ENCODE peak calls at places on chromosomes 11 and 22, in five cellular contexts. A is HFF-Myc, O is GM06990, R is esophagus muscularis mucosa, U is astrocyte of the cerebellum. T is an unnamed sample.

GRCh38 chr11:1335811-1336761 is 26.7 kb upstream of the TOLLIP start:
- DNase-seq in R (peak), A (no peak), U (no peak), O (peak), T (peak)

GRCh38 chr22:36803358-36803757 is 13.5 kb downstream of the PVALB start:
- DNase-seq in R (no peak), A (no peak), U (no peak), O (no peak), T (no peak)

GRCh38 chr22:20569059-20570058 is 61.9 kb downstream of the MED15 start:
- DNase-seq in R (peak), O (peak), U (peak), A (peak), T (peak)

GRCh38 chr22:35375031-35375430 is 5.9 kb upstream of the HMOX1 start:
- DNase-seq in R (no peak), U (peak), O (no peak), A (no peak), T (no peak)

GRCh38 chr11:74860743-74861142 is 88.1 kb downstream of the XRRA1 start:
- DNase-seq in O (no peak), R (no peak), A (no peak), U (no peak), T (no peak)

GRCh38 chr22:19149962-19150361 is at the start of gene GSC2:
- DNase-seq in U (no peak), O (no peak), R (no peak), A (no peak), T (no peak)

GRCh38 chr11:94128171-94128745 is 383 bp upstream of the PANX1 start:
- DNase-seq in A (no peak), O (no peak), R (no peak), U (no peak), T (no peak)

GRCh38 chr11:57460017-57460755 is at the start of gene RTN4RL2:
- DNase-seq in R (no peak), O (peak), U (no peak), A (no peak), T (no peak)

GRCh38 chr22:31118046-31118820 is 4.5 kb upstream of the INPP5J start:
- DNase-seq in O (no peak), U (no peak), R (no peak), A (no peak), T (no peak)

GRCh38 chr22:20211997-20212753 is 55.9 kb downstream of the RTN4R start:
- DNase-seq in U (no peak), O (no peak), R (no peak), A (no peak), T (no peak)

GRCh38 chr22:35357883-35358621 is 22.8 kb upstream of the HMOX1 start:
- DNase-seq in R (no peak), O (no peak), U (no peak), A (no peak), T (peak)

GRCh38 chr22:37454857-37455686 is 27.8 kb upstream of the ELFN2 start:
- DNase-seq in A (no peak), O (no peak), R (no peak), U (peak), T (peak)

GRCh38 chr11:2295971-2296912 is 5.5 kb downstream of the C11orf21 start:
- DNase-seq in A (no peak), U (no peak), O (no peak), R (no peak), T (no peak)

GRCh38 chr11:69009441-69010211 is 3.4 kb downstream of the MRGPRF start:
- DNase-seq in O (no peak), R (no peak), U (no peak), A (no peak), T (no peak)

GRCh38 chr11:59416613-59417012 is 9.6 kb downstream of the OR5A2 start:
- DNase-seq in A (no peak), O (no peak), R (no peak), U (no peak), T (no peak)

GRCh38 chr11:73218830-73219215 is 742 bp downstream of the P2RY2 start:
- DNase-seq in A (no peak), R (no peak), O (no peak), U (no peak), T (no peak)

GRCh38 chr11:9758676-9759518 is 95.0 kb downstream of the SWAP70 start:
- DNase-seq in U (no peak), O (peak), A (peak), R (no peak), T (no peak)

GRCh38 chr11:126354631-126355323 is 709 bp upstream of the ST3GAL4 start:
- DNase-seq in U (no peak), O (peak), A (no peak), R (no peak), T (no peak)

GRCh38 chr11:19628018-19628417 is 84.6 kb upstream of the NAV2 start:
- DNase-seq in U (no peak), A (no peak), O (no peak), R (peak), T (no peak)

GRCh38 chr11:77191429-77191822 is 63.4 kb downstream of the MYO7A start:
- DNase-seq in A (no peak), U (no peak), R (no peak), O (no peak), T (no peak)
- H3K4me3 ChIP-seq in A (no peak), U (no peak), R (no peak), O (no peak), T (no peak)

GRCh38 chr11:7597620-7598019 is 75.7 kb downstream of the CYB5R2 start:
- DNase-seq in U (no peak), R (no peak), A (no peak), O (no peak), T (no peak)

GRCh38 chr11:7600205-7600775 is 73.0 kb downstream of the CYB5R2 start:
- DNase-seq in O (no peak), A (no peak), U (no peak), R (no peak), T (no peak)

GRCh38 chr11:7596975-7597391 is 76.3 kb downstream of the CYB5R2 start:
- DNase-seq in A (no peak), O (no peak), U (no peak), R (no peak), T (no peak)

GRCh38 chr11:7595951-7596350 is 77.3 kb downstream of the CYB5R2 start:
- DNase-seq in A (no peak), O (no peak), U (no peak), R (no peak), T (no peak)

DNA sequence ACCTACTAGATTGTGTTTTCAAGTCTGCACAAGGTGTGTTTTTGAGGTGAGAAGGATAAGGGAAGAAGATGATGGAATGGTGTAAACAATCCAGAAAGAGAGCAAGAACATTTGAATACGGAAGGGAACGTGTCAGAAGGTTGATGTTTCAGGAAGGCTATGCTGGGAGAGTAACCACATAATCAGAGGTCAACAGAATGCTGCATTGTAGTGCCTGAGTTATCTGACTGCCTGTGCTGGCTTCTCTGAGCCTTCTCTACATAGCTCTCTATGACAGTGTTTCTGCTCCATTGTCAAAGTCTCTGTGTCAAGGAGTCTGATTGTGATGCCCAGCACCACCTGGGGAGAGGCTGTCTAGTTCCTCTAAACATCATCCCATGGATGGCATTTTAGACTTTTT is 74.1 kb downstream of the CYB5R2 start:
- DNase-seq in O (no peak), U (no peak), R (no peak), A (no peak), T (no peak)
- H3K4me3 ChIP-seq in O (no peak), U (no peak), R (no peak), A (no peak), T (no peak)

GRCh38 chr11:66717925-66718319 is 11.1 kb downstream of the SPTBN2 start:
- DNase-seq in U (no peak), R (no peak), A (no peak), O (no peak), T (no peak)

GRCh38 chr11:66719111-66719872 is 9.7 kb downstream of the SPTBN2 start:
- DNase-seq in R (no peak), O (no peak), A (no peak), U (no peak), T (no peak)

GRCh38 chr11:66720223-66720898 is 8.7 kb downstream of the SPTBN2 start:
- DNase-seq in O (no peak), R (no peak), A (peak), U (peak), T (no peak)

GRCh38 chr11:66720899-66721470 is 8.0 kb downstream of the SPTBN2 start:
- DNase-seq in R (no peak), A (no peak), U (no peak), O (no peak), T (no peak)

DNA sequence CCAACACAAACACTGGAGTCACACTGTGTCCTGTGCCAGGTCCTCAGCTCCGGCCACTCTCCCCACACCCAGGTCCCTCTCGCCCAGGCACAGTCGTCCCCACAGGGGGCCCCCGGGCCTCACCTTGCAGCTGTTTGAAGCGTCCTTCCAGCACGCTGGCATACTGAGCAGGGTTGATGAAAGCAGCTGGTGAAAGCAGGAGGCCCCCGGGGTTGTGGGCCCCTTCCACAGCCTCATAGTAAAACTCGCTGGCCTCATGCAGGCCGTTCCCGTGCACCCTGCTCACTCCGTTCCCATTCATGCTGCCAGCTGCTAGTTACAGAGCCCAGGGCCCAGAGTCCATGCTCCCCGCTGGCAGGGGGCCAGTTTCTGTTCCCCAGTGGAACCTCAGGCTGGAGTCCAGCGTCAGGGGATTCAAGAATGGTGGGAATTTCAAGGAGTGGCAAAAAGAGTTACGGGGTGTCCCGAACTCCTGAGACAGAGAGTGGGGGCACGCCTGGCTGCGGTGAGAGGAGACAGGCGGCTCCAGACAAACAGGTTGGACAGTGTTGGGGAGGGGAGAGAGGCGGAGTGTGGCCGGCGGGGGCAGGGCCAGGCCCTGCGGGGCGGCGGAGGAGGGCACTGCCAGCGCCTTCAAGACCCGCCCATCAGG is 10.6 kb downstream of the SPTBN2 start:
- DNase-seq in U (no peak), O (no peak), R (no peak), A (no peak), T (no peak)
- H3K4me3 ChIP-seq in U (no peak), O (no peak), R (no peak), A (no peak), T (no peak)

GRCh38 chr22:45280995-45281394 is 3.8 kb upstream of the UPK3A start:
- DNase-seq in R (no peak), U (no peak), A (no peak), O (no peak), T (no peak)

GRCh38 chr22:45278125-45278524 is 6.6 kb upstream of the UPK3A start:
- DNase-seq in A (no peak), R (no peak), U (no peak), O (no peak), T (no peak)

GRCh38 chr22:45276507-45276906 is 8.2 kb upstream of the UPK3A start:
- DNase-seq in O (no peak), A (no peak), R (no peak), U (no peak), T (no peak)

GRCh38 chr22:45284705-45285305 is at the start of gene UPK3A:
- DNase-seq in A (no peak), R (no peak), U (no peak), O (peak), T (no peak)

DNA sequence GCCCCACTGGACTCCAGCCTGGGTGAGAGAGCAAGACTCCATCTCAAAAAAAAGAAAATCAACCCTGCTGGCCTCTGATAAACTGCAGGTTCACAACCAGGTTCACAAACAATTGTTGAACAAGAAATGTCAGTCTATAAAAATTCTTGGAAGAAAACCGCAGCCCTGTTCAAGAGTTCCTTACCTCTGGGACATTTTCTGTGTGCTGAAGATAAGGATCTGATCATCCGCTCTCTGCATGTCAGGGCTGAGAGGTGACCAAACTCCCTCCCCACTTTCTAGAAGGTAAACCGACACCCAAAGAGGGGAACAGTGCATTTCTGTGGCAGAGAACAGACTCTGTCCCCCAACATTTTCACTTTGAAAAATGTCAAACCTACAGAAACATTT is 4.2 kb upstream of the UPK3A start:
- DNase-seq in U (no peak), A (no peak), R (no peak), O (no peak), T (no peak)
- H3K4me3 ChIP-seq in U (no peak), A (no peak), R (no peak), O (no peak), T (no peak)

GRCh38 chr11:77283101-77283500 is 18.4 kb downstream of the GDPD4 start:
- DNase-seq in O (no peak), R (no peak), U (no peak), A (no peak), T (no peak)
- H3K4me3 ChIP-seq in O (no peak), R (no peak), U (no peak), A (no peak), T (no peak)

GRCh38 chr11:70732493-70733206 is 334.3 kb downstream of the CTTN start:
- DNase-seq in R (no peak), A (no peak), U (no peak), O (no peak), T (no peak)

GRCh38 chr11:70733327-70734325 is 335.3 kb downstream of the CTTN start:
- DNase-seq in A (no peak), O (no peak), U (no peak), R (no peak), T (no peak)

GRCh38 chr11:70734911-70735310 is 336.6 kb downstream of the CTTN start:
- DNase-seq in A (no peak), R (no peak), U (no peak), O (no peak), T (no peak)

GRCh38 chr11:70735976-70736375 is 337.6 kb downstream of the CTTN start:
- DNase-seq in A (no peak), R (no peak), O (no peak), U (no peak), T (no peak)

GRCh38 chr11:70734379-70734778 is 336.1 kb downstream of the CTTN start:
- DNase-seq in U (no peak), O (no peak), R (no peak), A (no peak), T (no peak)
- H3K4me3 ChIP-seq in U (no peak), O (no peak), R (no peak), A (no peak), T (no peak)